ENCODE peak calls at places on chromosomes 13 and 19, in six cellular contexts. M is NCI-H1092 treated with DMSO at 0.1 percent for 48 hours; I is SK-N-DZ; Z is midbrain; Y is effector CD4-positive, alpha-beta T cell; O is germinal center. J is an unnamed sample.

GRCh38 chr13:40639226-40639681 is 27.2 kb downstream of the FOXO1 start:
- DNase-seq in O (no peak), Z (no peak), Y (no peak), M (no peak), I (no peak), J (no peak)

GRCh38 chr13:112757759-112758086 is 67.9 kb downstream of the ATP11A start:
- DNase-seq in Z (no peak), Y (no peak), M (no peak), I (no peak), O (no peak), J (no peak)

GRCh38 chr19:56161534-56161933 is 14.3 kb upstream of the GALP start:
- DNase-seq in M (no peak), I (no peak), O (no peak), Z (no peak), Y (no peak), J (no peak)

GRCh38 chr13:37648604-37649003 is 50.0 kb upstream of the POSTN start:
- DNase-seq in M (no peak), O (no peak), Y (no peak), Z (no peak), I (no peak), J (no peak)

GRCh38 chr13:21967871-21968270 is 297.0 kb downstream of the FGF9 start:
- DNase-seq in O (no peak), I (no peak), M (no peak), Z (no peak), Y (no peak), J (no peak)

GRCh38 chr13:20461481-20461859 is 64.2 kb downstream of the CRYL1 start:
- DNase-seq in O (no peak), M (no peak), Y (no peak), I (no peak), Z (no peak), J (no peak)

GRCh38 chr19:33754361-33754760 is 42.3 kb upstream of the KCTD15 start:
- DNase-seq in M (no peak), Y (no peak), O (no peak), I (no peak), Z (no peak), J (no peak)

GRCh38 chr13:48144413-48145035 is 49.6 kb upstream of the MED4 start:
- DNase-seq in Y (no peak), M (no peak), O (no peak), Z (no peak), I (no peak), J (no peak)

GRCh38 chr19:46189971-46190335 is 39.6 kb upstream of the IGFL1 start:
- DNase-seq in M (no peak), Z (no peak), O (no peak), I (no peak), Y (no peak), J (no peak)

GRCh38 chr13:25085125-25085742 is 10.7 kb upstream of the PABPC3 start:
- DNase-seq in Y (no peak), M (peak), O (peak), I (peak), Z (peak), J (no peak)

GRCh38 chr19:1528596-1529429 is 4.9 kb downstream of the PLK5 start:
- DNase-seq in Z (no peak), Y (no peak), O (no peak), I (no peak), M (no peak), J (no peak)

GRCh38 chr13:70708744-70709143 is 600.5 kb upstream of the KLHL1 start:
- DNase-seq in M (no peak), Z (no peak), Y (no peak), O (no peak), I (no peak), J (no peak)

GRCh38 chr19:16330368-16330801 is 5.8 kb downstream of the KLF2 start:
- DNase-seq in Z (no peak), M (no peak), O (peak), Y (peak), I (no peak), J (no peak)

GRCh38 chr13:24161980-24162517 is 1.5 kb downstream of the SPATA13 start:
- DNase-seq in M (no peak), I (no peak), Z (no peak), Y (no peak), O (no peak), J (no peak)

GRCh38 chr19:45814166-45814780 is 835 bp downstream of the RSPH6A start:
- DNase-seq in M (no peak), O (no peak), Y (no peak), Z (no peak), I (no peak), J (no peak)

GRCh38 chr13:42409061-42409460 is 137.1 kb downstream of the AKAP11 start:
- DNase-seq in Y (no peak), M (no peak), O (no peak), Z (no peak), I (no peak), J (no peak)

GRCh38 chr13:77861716-77862115 is 56.9 kb downstream of the EDNRB start:
- DNase-seq in M (no peak), Z (no peak), I (no peak), Y (no peak), O (no peak), J (no peak)

GRCh38 chr13:102322211-102322610 is 79.6 kb downstream of the FGF14 start:
- DNase-seq in O (no peak), Z (no peak), Y (no peak), M (no peak), I (no peak), J (no peak)

GRCh38 chr19:6828698-6829633 is 56.5 kb downstream of the VAV1 start:
- DNase-seq in Y (no peak), O (peak), M (no peak), I (no peak), Z (no peak), J (no peak)

GRCh38 chr13:23996456-23996855 is 99.2 kb upstream of the C1QTNF9B start:
- DNase-seq in O (no peak), Y (no peak), Z (no peak), I (no peak), M (no peak), J (no peak)

GRCh38 chr19:14818588-14818987 is 16.4 kb downstream of the OR7A5 start:
- DNase-seq in Y (no peak), M (no peak), O (no peak), I (no peak), Z (no peak), J (no peak)

GRCh38 chr19:18607222-18608101 is 863 bp upstream of the CRLF1 start:
- DNase-seq in Z (no peak), Y (no peak), I (no peak), M (no peak), O (no peak), J (no peak)

GRCh38 chr13:27007166-27007565 is 164.4 kb downstream of the USP12 start:
- DNase-seq in O (no peak), M (peak), Z (no peak), Y (no peak), I (no peak), J (peak)